ENCODE peak calls at places on chromosomes 11 and 22, in eight cellular contexts. O is NCI-H82; P is SK-MEL-5; T is stimulated activated CD4-positive, alpha-beta T cell treated with anti-CD3 and anti-CD28 coated beads, Interleukin-2, amount 100 ng/mL, for 24 hours; D is M059J; E is astrocyte of the hippocampus; W is AG04450; Z is transverse colon. M is an unnamed sample.

GRCh38 chr11:32830413-32830738 is 649 bp downstream of the PRRG4 start:
- DNase-seq in O (no peak), P (no peak), T (no peak), D (peak; percentile 51), E (no peak), W (no peak), Z (peak; percentile 71), M (no peak)

GRCh38 chr11:26841818-26842457 is 120.1 kb upstream of the SLC5A12 start:
- DNase-seq in O (no peak), P (no peak), T (no peak), D (no peak), E (peak; percentile 70), W (no peak), Z (no peak), M (no peak)

GRCh38 chr11:11476971-11477645 is 124.1 kb upstream of the CSNK2A3 start:
- DNase-seq in O (no peak), P (no peak), T (no peak), D (no peak), E (peak; percentile 40), W (no peak), Z (no peak), M (no peak)

GRCh38 chr11:45811109-45811435 is 6.1 kb downstream of the SLC35C1 start:
- DNase-seq in O (no peak), P (no peak), T (no peak), D (no peak), E (no peak), W (no peak), Z (no peak), M (no peak)

GRCh38 chr11:120344302-120345004 is 8.2 kb downstream of the ARHGEF12 start:
- DNase-seq in O (no peak), P (peak; percentile 59), T (peak; percentile 18), D (peak; percentile 89), E (peak; percentile 55), W (no peak), Z (peak; percentile 18), M (no peak)

GRCh38 chr11:118522571-118523072 is 4.7 kb upstream of the TTC36 start:
- DNase-seq in O (peak; percentile 53), P (peak; percentile 62), T (no peak), D (peak; percentile 47), E (peak; percentile 50), W (no peak), Z (no peak), M (no peak)

GRCh38 chr11:57294225-57295131 is 30.3 kb downstream of the TNKS1BP1 start:
- DNase-seq in O (peak; percentile 13), P (no peak), T (no peak), D (peak; percentile 71), E (peak; percentile 95), W (no peak), Z (peak; percentile 47), M (no peak)

GRCh38 chr11:86047275-86047991 is 21.5 kb downstream of the PICALM start:
- DNase-seq in O (no peak), P (no peak), T (peak; percentile 47), D (peak; percentile 81), E (no peak), W (no peak), Z (no peak), M (no peak)

GRCh38 chr22:44325718-44326548 is 13.2 kb upstream of the SHISAL1 start:
- DNase-seq in O (peak; percentile 17), P (peak; percentile 32), T (no peak), D (peak; percentile 49), E (peak; percentile 73), W (no peak), Z (no peak), M (no peak)

GRCh38 chr22:37781434-37782059 is 26.2 kb upstream of the GCAT start:
- DNase-seq in O (peak; percentile 7), P (peak; percentile 33), T (no peak), D (no peak), E (no peak), W (no peak), Z (no peak), M (no peak)

GRCh38 chr11:70415642-70416395 is 17.5 kb downstream of the CTTN start:
- DNase-seq in O (no peak), P (no peak), T (no peak), D (no peak), E (no peak), W (no peak), Z (no peak), M (no peak)

GRCh38 chr22:43313497-43314474 is 29.4 kb downstream of the SCUBE1 start:
- DNase-seq in O (no peak), P (no peak), T (no peak), D (peak; percentile 42), E (peak; percentile 20), W (no peak), Z (peak; percentile 31), M (no peak)

GRCh38 chr11:86517557-86517956 is 142.9 kb downstream of the CCDC81 start:
- DNase-seq in O (no peak), P (no peak), T (no peak), D (peak; percentile 69), E (no peak), W (no peak), Z (no peak), M (no peak)

GRCh38 chr11:95585071-95585751 is 204.4 kb downstream of the FAM76B start:
- DNase-seq in O (no peak), P (no peak), T (no peak), D (peak; percentile 8), E (peak; percentile 53), W (no peak), Z (no peak), M (no peak)

GRCh38 chr11:33410086-33410765 is 153.0 kb downstream of the HIPK3 start:
- DNase-seq in O (no peak), P (no peak), T (no peak), D (no peak), E (no peak), W (no peak), Z (no peak), M (no peak)

GRCh38 chr11:27357250-27357649 is 5.8 kb downstream of the CCDC34 start:
- DNase-seq in O (no peak), P (no peak), T (no peak), D (no peak), E (no peak), W (no peak), Z (peak; percentile 23), M (no peak)

GRCh38 chr11:119421941-119422504 is 949 bp downstream of the THY1 start:
- DNase-seq in O (no peak), P (no peak), T (peak; percentile 9), D (peak; percentile 44), E (peak; percentile 71), W (no peak), Z (no peak), M (no peak)